ENCODE peak calls at places on chromosomes 12 and 14, in nine cellular contexts. One of them, this sample, is unnamed. For H3K4me1, the result is how much of the 10 kb centered on the place peaks cover.

GRCh38 chr14:21024668-21025373 is at the start of gene NDRG2:
- DNase-seq in spleen: peak
- DNase-seq in fibroblast of lung: no peak
- DNase-seq in heart left ventricle: peak
- DNase-seq in lung: peak
- DNase-seq in mucosa of descending colon: peak
- DNase-seq in OCI-LY7: no peak
- DNase-seq in tibial nerve: peak
- DNase-seq in trophoblast cell: peak
- DNase-seq in this sample: peak

GRCh38 chr12:18224745-18225144 is 36.6 kb upstream of the PIK3C2G start:
- DNase-seq in trophoblast cell: peak
- DNase-seq in mucosa of descending colon: no peak
- DNase-seq in fibroblast of lung: peak
- DNase-seq in tibial nerve: no peak
- DNase-seq in heart left ventricle: no peak
- DNase-seq in spleen: no peak
- DNase-seq in lung: no peak
- DNase-seq in OCI-LY7: peak
- DNase-seq in this sample: no peak

GRCh38 chr14:65864549-65864948 is 452.0 kb downstream of the FUT8 start:
- DNase-seq in tibial nerve: no peak
- DNase-seq in lung: no peak
- DNase-seq in OCI-LY7: no peak
- DNase-seq in mucosa of descending colon: no peak
- DNase-seq in fibroblast of lung: no peak
- DNase-seq in heart left ventricle: no peak
- DNase-seq in trophoblast cell: no peak
- DNase-seq in spleen: no peak
- DNase-seq in this sample: no peak

GRCh38 chr14:36505193-36505815 is 14.7 kb downstream of the NKX2-1 start:
- DNase-seq in tibial nerve: no peak
- DNase-seq in lung: peak
- DNase-seq in mucosa of descending colon: peak
- DNase-seq in OCI-LY7: no peak
- DNase-seq in fibroblast of lung: no peak
- DNase-seq in heart left ventricle: no peak
- DNase-seq in trophoblast cell: no peak
- DNase-seq in spleen: no peak
- DNase-seq in this sample: no peak

GRCh38 chr12:125172231-125172850 is 107.1 kb downstream of the AACS start:
- DNase-seq in OCI-LY7: no peak
- DNase-seq in tibial nerve: no peak
- DNase-seq in trophoblast cell: no peak
- DNase-seq in heart left ventricle: no peak
- DNase-seq in fibroblast of lung: no peak
- DNase-seq in spleen: no peak
- DNase-seq in mucosa of descending colon: no peak
- DNase-seq in lung: no peak
- DNase-seq in this sample: no peak

GRCh38 chr14:70838076-70838475 is 28.8 kb upstream of the MAP3K9 start:
- DNase-seq in spleen: no peak
- DNase-seq in OCI-LY7: no peak
- DNase-seq in lung: no peak
- DNase-seq in tibial nerve: no peak
- DNase-seq in fibroblast of lung: no peak
- DNase-seq in heart left ventricle: no peak
- DNase-seq in trophoblast cell: no peak
- DNase-seq in mucosa of descending colon: no peak
- DNase-seq in this sample: no peak

GRCh38 chr12:120709976-120710804 is at the start of gene UNC119B:
- DNase-seq in fibroblast of lung: no peak
- DNase-seq in OCI-LY7: peak
- DNase-seq in tibial nerve: peak
- DNase-seq in spleen: peak
- DNase-seq in lung: peak
- DNase-seq in heart left ventricle: peak
- DNase-seq in trophoblast cell: peak
- DNase-seq in mucosa of descending colon: peak
- DNase-seq in this sample: peak

GRCh38 chr12:89833337-89834252 is 125.0 kb upstream of the ATP2B1 start:
- DNase-seq in lung: no peak
- DNase-seq in trophoblast cell: no peak
- DNase-seq in OCI-LY7: no peak
- DNase-seq in tibial nerve: no peak
- DNase-seq in spleen: no peak
- DNase-seq in mucosa of descending colon: no peak
- DNase-seq in heart left ventricle: no peak
- DNase-seq in fibroblast of lung: no peak
- DNase-seq in this sample: no peak

GRCh38 chr12:53938276-53939140 is at the start of gene HOXC13:
- DNase-seq in mucosa of descending colon: no peak
- DNase-seq in fibroblast of lung: peak
- DNase-seq in spleen: no peak
- DNase-seq in trophoblast cell: peak
- DNase-seq in heart left ventricle: no peak
- DNase-seq in OCI-LY7: peak
- DNase-seq in tibial nerve: peak
- DNase-seq in lung: no peak
- DNase-seq in this sample: peak

GRCh38 chr14:59046746-59047145 is 141.7 kb upstream of the DAAM1 start:
- DNase-seq in heart left ventricle: no peak
- DNase-seq in OCI-LY7: no peak
- DNase-seq in mucosa of descending colon: no peak
- DNase-seq in tibial nerve: no peak
- DNase-seq in lung: no peak
- DNase-seq in spleen: no peak
- DNase-seq in fibroblast of lung: peak
- DNase-seq in trophoblast cell: no peak
- DNase-seq in this sample: no peak

GRCh38 chr14:74089251-74090020 is 4.7 kb downstream of the LIN52 start:
- DNase-seq in spleen: no peak
- DNase-seq in heart left ventricle: no peak
- DNase-seq in lung: no peak
- DNase-seq in OCI-LY7: no peak
- DNase-seq in tibial nerve: no peak
- DNase-seq in mucosa of descending colon: no peak
- DNase-seq in fibroblast of lung: no peak
- DNase-seq in trophoblast cell: no peak
- DNase-seq in this sample: no peak

GRCh38 chr12:93868771-93869170 is 191.6 kb downstream of the CRADD start:
- DNase-seq in trophoblast cell: no peak
- DNase-seq in lung: no peak
- DNase-seq in mucosa of descending colon: no peak
- DNase-seq in heart left ventricle: no peak
- DNase-seq in spleen: no peak
- DNase-seq in fibroblast of lung: peak
- DNase-seq in tibial nerve: peak
- DNase-seq in OCI-LY7: no peak
- DNase-seq in this sample: no peak

GRCh38 chr12:122968104-122968503 is 1.8 kb upstream of the ABCB9 start:
- DNase-seq in lung: no peak
- DNase-seq in heart left ventricle: no peak
- DNase-seq in fibroblast of lung: no peak
- DNase-seq in trophoblast cell: no peak
- DNase-seq in OCI-LY7: no peak
- DNase-seq in tibial nerve: no peak
- DNase-seq in mucosa of descending colon: no peak
- DNase-seq in spleen: no peak
- DNase-seq in this sample: no peak

DNA sequence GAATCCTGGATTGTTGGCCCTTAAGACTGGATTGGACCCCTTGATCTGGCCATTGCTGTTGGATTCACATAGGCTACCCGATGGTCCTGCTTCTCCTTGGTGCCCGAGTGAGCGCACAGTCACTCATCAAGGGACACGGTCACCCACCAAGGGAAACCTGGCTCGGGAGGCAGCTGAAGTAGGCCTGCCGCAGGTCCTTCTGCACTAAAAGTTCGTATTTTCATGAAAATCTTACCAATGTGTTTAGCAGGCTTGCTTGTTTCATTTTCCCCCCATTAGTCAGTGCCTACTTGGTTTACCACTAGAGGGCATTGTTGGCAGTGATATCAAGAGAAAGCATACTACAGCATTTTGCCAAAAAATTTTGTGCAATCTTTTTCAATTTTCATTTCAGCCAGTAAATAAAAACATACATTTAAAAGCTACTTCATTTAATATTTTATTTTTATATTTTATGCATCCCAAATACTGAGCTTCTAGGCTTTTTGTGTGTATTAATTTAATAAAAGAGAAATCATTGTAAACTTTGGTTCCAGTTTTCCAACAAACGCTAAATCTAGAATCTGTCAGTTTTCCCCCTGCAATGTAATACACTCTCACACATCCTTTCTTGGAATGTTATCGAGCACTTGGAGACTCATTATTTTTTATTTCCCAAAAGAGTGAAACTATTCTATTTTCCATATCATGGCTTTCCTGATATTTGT is 116.7 kb downstream of the LMNTD1 start:
- DNase-seq in trophoblast cell: peak
- DNase-seq in spleen: no peak
- DNase-seq in heart left ventricle: no peak
- DNase-seq in OCI-LY7: peak
- DNase-seq in mucosa of descending colon: no peak
- DNase-seq in fibroblast of lung: peak
- DNase-seq in lung: no peak
- DNase-seq in tibial nerve: peak
- DNase-seq in this sample: peak
- H3K4me1 ChIP-seq in trophoblast cell: under half
- H3K4me1 ChIP-seq in spleen: under half
- H3K4me1 ChIP-seq in heart left ventricle: under half
- H3K4me1 ChIP-seq in OCI-LY7: under half
- H3K4me1 ChIP-seq in mucosa of descending colon: under half
- H3K4me1 ChIP-seq in fibroblast of lung: under half
- H3K4me1 ChIP-seq in lung: under half
- H3K4me1 ChIP-seq in tibial nerve: under half
- H3K4me1 ChIP-seq in this sample: under half

GRCh38 chr12:117240356-117240755 is 50.1 kb upstream of the FBXO21 start:
- DNase-seq in OCI-LY7: no peak
- DNase-seq in heart left ventricle: no peak
- DNase-seq in tibial nerve: no peak
- DNase-seq in lung: no peak
- DNase-seq in spleen: no peak
- DNase-seq in fibroblast of lung: no peak
- DNase-seq in trophoblast cell: no peak
- DNase-seq in mucosa of descending colon: no peak
- DNase-seq in this sample: no peak

GRCh38 chr12:117236456-117237001 is 46.3 kb upstream of the FBXO21 start:
- DNase-seq in heart left ventricle: peak
- DNase-seq in tibial nerve: peak
- DNase-seq in mucosa of descending colon: peak
- DNase-seq in fibroblast of lung: peak
- DNase-seq in OCI-LY7: peak
- DNase-seq in lung: peak
- DNase-seq in spleen: peak
- DNase-seq in trophoblast cell: peak
- DNase-seq in this sample: peak

GRCh38 chr12:117243488-117243887 is 53.2 kb upstream of the FBXO21 start:
- DNase-seq in spleen: no peak
- DNase-seq in fibroblast of lung: no peak
- DNase-seq in mucosa of descending colon: no peak
- DNase-seq in tibial nerve: no peak
- DNase-seq in trophoblast cell: no peak
- DNase-seq in heart left ventricle: no peak
- DNase-seq in OCI-LY7: no peak
- DNase-seq in lung: no peak
- DNase-seq in this sample: no peak

DNA sequence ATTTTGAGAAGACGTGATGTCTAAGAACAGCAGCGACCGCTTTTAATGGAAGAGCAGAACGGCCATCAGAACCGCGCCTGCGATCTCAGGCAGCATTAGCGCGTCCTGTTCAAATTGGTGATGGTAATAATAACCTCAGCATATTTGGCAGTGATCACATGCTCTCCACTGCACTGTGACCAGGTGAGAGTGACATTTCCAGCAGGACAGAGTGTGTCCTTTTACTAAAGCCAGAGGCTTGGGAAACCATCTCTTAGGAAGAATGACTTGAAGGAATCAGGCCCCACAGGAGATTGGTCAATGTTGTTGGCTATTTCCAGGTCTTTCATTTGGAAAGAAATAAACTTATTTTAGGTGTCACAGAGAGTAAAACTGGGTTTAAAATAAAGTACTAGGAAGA is 51.4 kb upstream of the FBXO21 start:
- DNase-seq in OCI-LY7: no peak
- DNase-seq in fibroblast of lung: no peak
- DNase-seq in trophoblast cell: no peak
- DNase-seq in lung: no peak
- DNase-seq in tibial nerve: no peak
- DNase-seq in mucosa of descending colon: no peak
- DNase-seq in heart left ventricle: no peak
- DNase-seq in spleen: no peak
- DNase-seq in this sample: no peak
- H3K4me1 ChIP-seq in OCI-LY7: under half
- H3K4me1 ChIP-seq in fibroblast of lung: under half
- H3K4me1 ChIP-seq in trophoblast cell: under half
- H3K4me1 ChIP-seq in lung: under half
- H3K4me1 ChIP-seq in tibial nerve: under half
- H3K4me1 ChIP-seq in mucosa of descending colon: under half
- H3K4me1 ChIP-seq in heart left ventricle: under half
- H3K4me1 ChIP-seq in spleen: under half
- H3K4me1 ChIP-seq in this sample: under half

GRCh38 chr14:99202516-99202915 is 69.5 kb downstream of the BCL11B start:
- DNase-seq in heart left ventricle: no peak
- DNase-seq in spleen: no peak
- DNase-seq in trophoblast cell: no peak
- DNase-seq in tibial nerve: no peak
- DNase-seq in lung: no peak
- DNase-seq in mucosa of descending colon: no peak
- DNase-seq in OCI-LY7: no peak
- DNase-seq in fibroblast of lung: no peak
- DNase-seq in this sample: no peak
- H3K4me1 ChIP-seq in heart left ventricle: under half
- H3K4me1 ChIP-seq in spleen: under half
- H3K4me1 ChIP-seq in trophoblast cell: under half
- H3K4me1 ChIP-seq in tibial nerve: under half
- H3K4me1 ChIP-seq in lung: under half
- H3K4me1 ChIP-seq in mucosa of descending colon: under half
- H3K4me1 ChIP-seq in OCI-LY7: under half
- H3K4me1 ChIP-seq in fibroblast of lung: under half
- H3K4me1 ChIP-seq in this sample: under half

DNA sequence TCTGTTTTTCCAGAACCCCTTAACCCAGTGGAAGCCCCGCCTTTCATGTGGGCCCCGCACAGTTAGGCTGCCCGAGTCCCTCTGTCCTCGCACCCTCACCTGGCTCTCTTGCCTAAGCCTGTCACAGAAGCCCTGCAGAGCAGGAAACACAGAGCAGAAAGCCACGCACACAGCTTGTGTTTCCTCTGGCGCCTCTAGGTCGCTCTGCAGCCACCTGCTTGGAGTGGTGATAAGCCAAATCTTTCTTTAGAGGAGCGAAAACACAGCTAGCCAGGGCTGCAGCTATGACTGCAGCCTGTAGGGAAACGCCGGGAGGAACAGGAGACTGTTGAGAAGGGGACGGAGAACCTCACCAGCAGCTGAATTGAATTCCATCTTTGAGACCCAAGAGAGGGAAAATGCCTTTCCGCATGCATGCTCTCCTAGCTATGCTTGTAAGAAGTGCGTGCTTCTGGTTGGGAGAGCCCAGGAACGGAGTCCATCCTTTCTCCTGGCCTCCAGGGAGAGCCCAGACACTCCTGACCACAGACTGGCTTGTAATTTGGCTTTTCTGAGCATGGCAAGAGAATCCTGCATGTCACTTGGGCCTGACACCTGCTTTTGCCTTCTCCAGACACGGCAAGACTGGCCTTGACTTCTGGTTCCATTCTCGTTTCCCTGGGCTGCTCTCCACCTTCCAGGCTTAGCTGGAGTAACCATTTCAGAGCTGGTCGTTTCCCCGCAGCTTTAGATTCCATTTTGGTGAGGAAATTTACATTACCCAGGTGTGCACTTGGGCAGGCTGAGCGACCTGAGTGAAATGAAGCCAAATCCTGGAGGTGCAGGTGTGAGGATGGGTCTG is 301.6 kb downstream of the CACNA1C start:
- DNase-seq in spleen: peak
- DNase-seq in mucosa of descending colon: no peak
- DNase-seq in trophoblast cell: no peak
- DNase-seq in OCI-LY7: peak
- DNase-seq in tibial nerve: no peak
- DNase-seq in lung: no peak
- DNase-seq in fibroblast of lung: no peak
- DNase-seq in heart left ventricle: no peak
- DNase-seq in this sample: no peak
- H3K4me1 ChIP-seq in spleen: under half
- H3K4me1 ChIP-seq in mucosa of descending colon: under half
- H3K4me1 ChIP-seq in trophoblast cell: under half
- H3K4me1 ChIP-seq in OCI-LY7: half or more
- H3K4me1 ChIP-seq in tibial nerve: under half
- H3K4me1 ChIP-seq in lung: under half
- H3K4me1 ChIP-seq in fibroblast of lung: under half
- H3K4me1 ChIP-seq in heart left ventricle: under half
- H3K4me1 ChIP-seq in this sample: under half

This sample was measured in BE2C.